ENCODE peak calls at places on chromosome 1, in nine cellular contexts. One of them, this sample, is unnamed.

GRCh38 chr1:184101116-184101515 is 49.6 kb downstream of the TSEN15 start:
- DNase-seq in IMR-90: no peak
- DNase-seq in uterus: no peak
- DNase-seq in AG04449: no peak
- DNase-seq in lower leg skin: no peak
- DNase-seq in HFF-Myc: no peak
- DNase-seq in LNCaP clone FGC: no peak
- DNase-seq in RWPE1: no peak
- DNase-seq in dorsolateral prefrontal cortex: no peak
- DNase-seq in this sample: no peak

GRCh38 chr1:26360051-26360806 is 6.3 kb upstream of the CRYBG2 start:
- DNase-seq in IMR-90: no peak
- DNase-seq in uterus: no peak
- DNase-seq in AG04449: no peak
- DNase-seq in lower leg skin: no peak
- DNase-seq in HFF-Myc: no peak
- DNase-seq in LNCaP clone FGC: no peak
- DNase-seq in RWPE1: no peak
- DNase-seq in dorsolateral prefrontal cortex: no peak
- DNase-seq in this sample: no peak

GRCh38 chr1:41171266-41171874 is 70.7 kb downstream of the SCMH1 start:
- DNase-seq in IMR-90: no peak
- DNase-seq in uterus: no peak
- DNase-seq in AG04449: no peak
- DNase-seq in lower leg skin: no peak
- DNase-seq in HFF-Myc: no peak
- DNase-seq in LNCaP clone FGC: no peak
- DNase-seq in RWPE1: no peak
- DNase-seq in dorsolateral prefrontal cortex: no peak
- DNase-seq in this sample: no peak

GRCh38 chr1:45089711-45090110 is 77.7 kb downstream of the UROD start:
- DNase-seq in IMR-90: no peak
- DNase-seq in uterus: no peak
- DNase-seq in AG04449: no peak
- DNase-seq in lower leg skin: no peak
- DNase-seq in HFF-Myc: no peak
- DNase-seq in LNCaP clone FGC: peak; percentile 6
- DNase-seq in RWPE1: no peak
- DNase-seq in dorsolateral prefrontal cortex: no peak
- DNase-seq in this sample: no peak

GRCh38 chr1:36383240-36383639 is 2.5 kb downstream of the STK40 start:
- DNase-seq in IMR-90: no peak
- DNase-seq in uterus: no peak
- DNase-seq in AG04449: no peak
- DNase-seq in lower leg skin: no peak
- DNase-seq in HFF-Myc: no peak
- DNase-seq in LNCaP clone FGC: no peak
- DNase-seq in RWPE1: no peak
- DNase-seq in dorsolateral prefrontal cortex: no peak
- DNase-seq in this sample: peak; percentile 79

GRCh38 chr1:37410080-37410479 is 64.3 kb upstream of the ZC3H12A start:
- DNase-seq in IMR-90: no peak
- DNase-seq in uterus: no peak
- DNase-seq in AG04449: no peak
- DNase-seq in lower leg skin: no peak
- DNase-seq in HFF-Myc: no peak
- DNase-seq in LNCaP clone FGC: no peak
- DNase-seq in RWPE1: no peak
- DNase-seq in dorsolateral prefrontal cortex: peak; percentile 77
- DNase-seq in this sample: no peak

GRCh38 chr1:227234998-227235405 is 83.3 kb downstream of the CDC42BPA start:
- DNase-seq in IMR-90: peak; percentile 73
- DNase-seq in uterus: no peak
- DNase-seq in AG04449: peak; percentile 5
- DNase-seq in lower leg skin: no peak
- DNase-seq in HFF-Myc: peak; percentile 42
- DNase-seq in LNCaP clone FGC: peak; percentile 11
- DNase-seq in RWPE1: peak; percentile 57
- DNase-seq in dorsolateral prefrontal cortex: no peak
- DNase-seq in this sample: no peak

GRCh38 chr1:222095606-222096475 is 354.0 kb upstream of the DUSP10 start:
- DNase-seq in IMR-90: no peak
- DNase-seq in uterus: no peak
- DNase-seq in AG04449: no peak
- DNase-seq in lower leg skin: peak; percentile 85
- DNase-seq in HFF-Myc: no peak
- DNase-seq in LNCaP clone FGC: no peak
- DNase-seq in RWPE1: peak; percentile 36
- DNase-seq in dorsolateral prefrontal cortex: no peak
- DNase-seq in this sample: no peak

GRCh38 chr1:216032977-216033376 is 390.3 kb downstream of the USH2A start:
- DNase-seq in IMR-90: peak; percentile 48
- DNase-seq in uterus: no peak
- DNase-seq in AG04449: no peak
- DNase-seq in lower leg skin: no peak
- DNase-seq in HFF-Myc: no peak
- DNase-seq in LNCaP clone FGC: no peak
- DNase-seq in RWPE1: no peak
- DNase-seq in dorsolateral prefrontal cortex: no peak
- DNase-seq in this sample: no peak

GRCh38 chr1:90175490-90176157 is 180.7 kb downstream of the ZNF326 start:
- DNase-seq in IMR-90: no peak
- DNase-seq in uterus: no peak
- DNase-seq in AG04449: no peak
- DNase-seq in lower leg skin: no peak
- DNase-seq in HFF-Myc: no peak
- DNase-seq in LNCaP clone FGC: no peak
- DNase-seq in RWPE1: peak; percentile 13
- DNase-seq in dorsolateral prefrontal cortex: no peak
- DNase-seq in this sample: no peak

GRCh38 chr1:203402609-203403337 is 51.9 kb upstream of the FMOD start:
- DNase-seq in IMR-90: peak; percentile 98
- DNase-seq in uterus: peak; percentile 56
- DNase-seq in AG04449: no peak
- DNase-seq in lower leg skin: no peak
- DNase-seq in HFF-Myc: peak; percentile 63
- DNase-seq in LNCaP clone FGC: no peak
- DNase-seq in RWPE1: peak; percentile 73
- DNase-seq in dorsolateral prefrontal cortex: no peak
- DNase-seq in this sample: no peak

GRCh38 chr1:3771108-3772026 is 1.2 kb upstream of the SMIM1 start:
- DNase-seq in IMR-90: no peak
- DNase-seq in uterus: no peak
- DNase-seq in AG04449: no peak
- DNase-seq in lower leg skin: peak; percentile 84
- DNase-seq in HFF-Myc: no peak
- DNase-seq in LNCaP clone FGC: no peak
- DNase-seq in RWPE1: no peak
- DNase-seq in dorsolateral prefrontal cortex: no peak
- DNase-seq in this sample: peak; percentile 53

GRCh38 chr1:67853704-67854103 is 20.4 kb upstream of the GNG12 start:
- DNase-seq in IMR-90: peak; percentile 86
- DNase-seq in uterus: no peak
- DNase-seq in AG04449: no peak
- DNase-seq in lower leg skin: no peak
- DNase-seq in HFF-Myc: peak; percentile 64
- DNase-seq in LNCaP clone FGC: no peak
- DNase-seq in RWPE1: peak; percentile 70
- DNase-seq in dorsolateral prefrontal cortex: peak; percentile 57
- DNase-seq in this sample: peak; percentile 27

GRCh38 chr1:88462481-88463261 is 221.4 kb upstream of the PKN2 start:
- DNase-seq in IMR-90: peak; percentile 17
- DNase-seq in uterus: no peak
- DNase-seq in AG04449: no peak
- DNase-seq in lower leg skin: no peak
- DNase-seq in HFF-Myc: no peak
- DNase-seq in LNCaP clone FGC: no peak
- DNase-seq in RWPE1: no peak
- DNase-seq in dorsolateral prefrontal cortex: peak; percentile 73
- DNase-seq in this sample: no peak

GRCh38 chr1:210332719-210333398 is 4.2 kb downstream of the HHAT start:
- DNase-seq in IMR-90: no peak
- DNase-seq in uterus: no peak
- DNase-seq in AG04449: no peak
- DNase-seq in lower leg skin: no peak
- DNase-seq in HFF-Myc: no peak
- DNase-seq in LNCaP clone FGC: no peak
- DNase-seq in RWPE1: peak; percentile 33
- DNase-seq in dorsolateral prefrontal cortex: no peak
- DNase-seq in this sample: no peak

GRCh38 chr1:17886838-17887441 is 131.8 kb downstream of the ACTL8 start:
- DNase-seq in IMR-90: no peak
- DNase-seq in uterus: no peak
- DNase-seq in AG04449: no peak
- DNase-seq in lower leg skin: peak; percentile 73
- DNase-seq in HFF-Myc: no peak
- DNase-seq in LNCaP clone FGC: no peak
- DNase-seq in RWPE1: no peak
- DNase-seq in dorsolateral prefrontal cortex: no peak
- DNase-seq in this sample: no peak

GRCh38 chr1:177737456-177737855 is 232.4 kb downstream of the SEC16B start:
- DNase-seq in IMR-90: no peak
- DNase-seq in uterus: no peak
- DNase-seq in AG04449: no peak
- DNase-seq in lower leg skin: no peak
- DNase-seq in HFF-Myc: no peak
- DNase-seq in LNCaP clone FGC: no peak
- DNase-seq in RWPE1: no peak
- DNase-seq in dorsolateral prefrontal cortex: no peak
- DNase-seq in this sample: no peak

GRCh38 chr1:161702250-161702649 is 4.8 kb upstream of the FCRLA start:
- DNase-seq in IMR-90: no peak
- DNase-seq in uterus: no peak
- DNase-seq in AG04449: no peak
- DNase-seq in lower leg skin: no peak
- DNase-seq in HFF-Myc: no peak
- DNase-seq in LNCaP clone FGC: no peak
- DNase-seq in RWPE1: no peak
- DNase-seq in dorsolateral prefrontal cortex: no peak
- DNase-seq in this sample: no peak

GRCh38 chr1:235423214-235423652 is 56.0 kb downstream of the TBCE start:
- DNase-seq in IMR-90: no peak
- DNase-seq in uterus: no peak
- DNase-seq in AG04449: no peak
- DNase-seq in lower leg skin: no peak
- DNase-seq in HFF-Myc: no peak
- DNase-seq in LNCaP clone FGC: no peak
- DNase-seq in RWPE1: no peak
- DNase-seq in dorsolateral prefrontal cortex: no peak
- DNase-seq in this sample: no peak

DNA sequence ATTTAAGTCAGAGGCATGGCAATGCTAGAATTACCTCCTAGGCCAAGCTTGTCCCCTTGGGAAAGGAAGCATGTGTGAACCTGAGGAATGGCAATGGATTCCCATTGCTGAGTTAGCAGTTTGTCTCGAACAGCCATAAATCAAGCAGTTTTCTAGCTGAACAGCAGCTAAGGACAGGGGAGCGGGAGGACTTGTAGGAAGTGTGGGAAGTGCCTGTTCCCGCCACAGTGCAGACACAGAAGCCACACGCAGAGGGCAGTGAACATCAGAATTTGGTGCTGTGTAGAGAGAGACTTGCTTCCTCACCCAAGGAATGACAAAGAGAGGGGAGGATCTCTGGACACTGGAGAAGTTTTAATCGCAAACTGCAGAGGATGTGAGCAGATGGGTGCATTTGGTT is 3.8 kb downstream of the PHGDH start:
- DNase-seq in IMR-90: peak; percentile 21
- DNase-seq in uterus: no peak
- DNase-seq in AG04449: no peak
- DNase-seq in lower leg skin: no peak
- DNase-seq in HFF-Myc: no peak
- DNase-seq in LNCaP clone FGC: no peak
- DNase-seq in RWPE1: no peak
- DNase-seq in dorsolateral prefrontal cortex: no peak
- DNase-seq in this sample: no peak
- TF ChIP-seq CTCF in IMR-90: no peak
- TF ChIP-seq CTCF in uterus: no peak
- TF ChIP-seq CTCF in AG04449: no peak
- TF ChIP-seq CTCF in lower leg skin: no peak
- TF ChIP-seq CTCF in HFF-Myc: no peak
- TF ChIP-seq CTCF in LNCaP clone FGC: no peak
- TF ChIP-seq CTCF in RWPE1: no peak
- TF ChIP-seq CTCF in dorsolateral prefrontal cortex: peak; percentile 29
- TF ChIP-seq CTCF in this sample: no peak

DNA sequence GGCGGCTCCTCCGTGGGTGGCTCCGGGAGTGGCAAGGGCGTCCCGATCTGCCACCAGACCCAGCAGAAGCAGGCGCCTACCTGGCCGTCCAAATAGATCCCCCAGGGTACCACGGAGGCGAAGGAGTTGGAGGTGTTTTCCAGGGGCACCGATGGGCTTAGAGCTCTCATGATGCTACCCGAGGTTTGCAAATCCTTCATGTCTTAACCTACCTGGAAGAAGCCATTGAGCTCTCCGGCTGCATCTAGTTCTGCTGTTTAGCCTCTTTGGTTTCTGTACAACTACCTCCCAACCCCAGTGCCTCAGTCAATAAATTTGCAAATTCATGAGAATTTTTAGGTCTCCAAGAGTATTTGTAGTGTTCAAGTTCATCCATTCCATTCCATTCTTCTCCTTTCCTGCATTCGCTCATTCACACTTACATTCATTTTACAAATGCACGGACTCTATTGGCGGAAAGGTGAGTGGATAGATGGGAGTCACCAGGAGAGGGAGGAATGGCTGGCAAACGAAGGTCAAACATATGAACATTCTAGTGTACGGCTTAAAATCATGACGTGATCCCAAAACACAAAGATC is 2.4 kb downstream of the LORICRIN start:
- DNase-seq in IMR-90: no peak
- DNase-seq in uterus: no peak
- DNase-seq in AG04449: no peak
- DNase-seq in lower leg skin: no peak
- DNase-seq in HFF-Myc: no peak
- DNase-seq in LNCaP clone FGC: no peak
- DNase-seq in RWPE1: no peak
- DNase-seq in dorsolateral prefrontal cortex: no peak
- DNase-seq in this sample: no peak
- TF ChIP-seq CTCF in IMR-90: no peak
- TF ChIP-seq CTCF in uterus: no peak
- TF ChIP-seq CTCF in AG04449: no peak
- TF ChIP-seq CTCF in lower leg skin: no peak
- TF ChIP-seq CTCF in HFF-Myc: no peak
- TF ChIP-seq CTCF in LNCaP clone FGC: no peak
- TF ChIP-seq CTCF in RWPE1: no peak
- TF ChIP-seq CTCF in dorsolateral prefrontal cortex: no peak
- TF ChIP-seq CTCF in this sample: no peak

GRCh38 chr1:180632326-180633088 is 685 bp downstream of the XPR1 start:
- DNase-seq in IMR-90: no peak
- DNase-seq in uterus: no peak
- DNase-seq in AG04449: no peak
- DNase-seq in lower leg skin: peak; percentile 91
- DNase-seq in HFF-Myc: no peak
- DNase-seq in LNCaP clone FGC: no peak
- DNase-seq in RWPE1: peak; percentile 61
- DNase-seq in dorsolateral prefrontal cortex: no peak
- DNase-seq in this sample: peak; percentile 72
- TF ChIP-seq CTCF in IMR-90: no peak
- TF ChIP-seq CTCF in uterus: no peak
- TF ChIP-seq CTCF in AG04449: peak; percentile 9
- TF ChIP-seq CTCF in lower leg skin: no peak
- TF ChIP-seq CTCF in HFF-Myc: no peak
- TF ChIP-seq CTCF in LNCaP clone FGC: peak; percentile 28
- TF ChIP-seq CTCF in RWPE1: no peak
- TF ChIP-seq CTCF in dorsolateral prefrontal cortex: no peak
- TF ChIP-seq CTCF in this sample: peak; percentile 7

GRCh38 chr1:22712502-22713271 is 2.0 kb downstream of the EPHB2 start:
- DNase-seq in IMR-90: peak; percentile 79
- DNase-seq in uterus: no peak
- DNase-seq in AG04449: no peak
- DNase-seq in lower leg skin: no peak
- DNase-seq in HFF-Myc: peak; percentile 79
- DNase-seq in LNCaP clone FGC: no peak
- DNase-seq in RWPE1: peak; percentile 55
- DNase-seq in dorsolateral prefrontal cortex: no peak
- DNase-seq in this sample: no peak
- TF ChIP-seq CTCF in IMR-90: no peak
- TF ChIP-seq CTCF in uterus: no peak
- TF ChIP-seq CTCF in AG04449: no peak
- TF ChIP-seq CTCF in lower leg skin: no peak
- TF ChIP-seq CTCF in HFF-Myc: no peak
- TF ChIP-seq CTCF in LNCaP clone FGC: no peak
- TF ChIP-seq CTCF in RWPE1: no peak
- TF ChIP-seq CTCF in dorsolateral prefrontal cortex: no peak
- TF ChIP-seq CTCF in this sample: no peak

This sample was measured in psoas muscle.